ENCODE peak calls at places on chromosomes 4 and X, in four cellular contexts. U, T, D and C are unnamed samples.

GRCh38 chrX:42491145-42491907 is 286.6 kb downstream of the PPP1R2C start:
- DNase-seq in T (no peak), D (no peak), U (no peak), C (no peak)

GRCh38 chr4:117793786-117794369 is 240.4 kb upstream of the NDST3 start:
- DNase-seq in D (no peak), U (no peak), T (no peak), C (no peak)

GRCh38 chr4:2742823-2743517 is 13.2 kb downstream of the TNIP2 start:
- DNase-seq in D (no peak), T (no peak), U (no peak), C (no peak)

GRCh38 chr4:84583871-84584373 is 995 bp downstream of the CDS1 start:
- DNase-seq in D (no peak), U (no peak), T (no peak), C (no peak)

GRCh38 chr4:78476108-78476704 is 75.4 kb upstream of the ANXA3 start:
- DNase-seq in T (no peak), D (no peak), U (no peak), C (no peak)

GRCh38 chr4:122679317-122679716 is 53.2 kb upstream of the BBS12 start:
- DNase-seq in D (no peak), U (no peak), T (no peak), C (no peak)

GRCh38 chr4:120017939-120018692 is 48.5 kb downstream of the MAD2L1 start:
- DNase-seq in U (no peak), T (no peak), D (no peak), C (no peak)

GRCh38 chrX:45140812-45141211 is 59.9 kb downstream of the DIPK2B start:
- DNase-seq in T (no peak), D (no peak), U (no peak), C (no peak)

GRCh38 chrX:77953708-77954107 is 15.7 kb downstream of the PGAM4 start:
- DNase-seq in D (peak), T (no peak), U (no peak), C (no peak)

GRCh38 chrX:149715468-149715867 is 3.6 kb downstream of the MAGEA11 start:
- DNase-seq in D (no peak), T (no peak), U (no peak), C (no peak)

GRCh38 chr4:3226467-3226866 is 22.5 kb upstream of the MSANTD1 start:
- DNase-seq in U (no peak), T (peak), D (no peak), C (no peak)

GRCh38 chr4:144948009-144948408 is 150.0 kb downstream of the ANAPC10 start:
- DNase-seq in U (no peak), T (no peak), D (no peak), C (no peak)

GRCh38 chr4:1910643-1911042 is 39.5 kb downstream of the NSD2 start:
- DNase-seq in D (peak), T (no peak), U (peak), C (no peak)

GRCh38 chrX:121851033-121851432 is 803.6 kb downstream of the GLUD2 start:
- DNase-seq in D (peak), T (no peak), U (no peak), C (no peak)

GRCh38 chr4:83548151-83548905 is 12.4 kb downstream of the GPAT3 start:
- DNase-seq in T (peak), U (no peak), D (peak), C (no peak)

GRCh38 chr4:41432889-41433288 is 105.1 kb upstream of the LIMCH1 start:
- DNase-seq in T (no peak), U (no peak), D (peak), C (no peak)

GRCh38 chr4:9792381-9792780 is 10.9 kb downstream of the DRD5 start:
- DNase-seq in U (no peak), T (no peak), D (no peak), C (no peak)

GRCh38 chrX:143757887-143758286 is 37.3 kb upstream of the SPANXN2 start:
- DNase-seq in T (no peak), U (no peak), D (no peak), C (no peak)

GRCh38 chr4:1572964-1573720 is 111.0 kb downstream of the FAM53A start:
- DNase-seq in U (no peak), T (no peak), D (no peak), C (no peak)

GRCh38 chrX:94662665-94663064 is 988.7 kb downstream of the FAM133A start:
- DNase-seq in T (no peak), U (no peak), D (no peak), C (no peak)

GRCh38 chr4:189981970-189982369 is 41.3 kb downstream of the FRG1 start:
- DNase-seq in T (no peak), D (no peak), U (no peak), C (no peak)

GRCh38 chr4:48578132-48578964 is 88.3 kb downstream of the ZAR1 start:
- DNase-seq in T (no peak), U (peak), D (peak), C (no peak)

GRCh38 chr4:148058160-148058859 is 326.4 kb downstream of the ARHGAP10 start:
- DNase-seq in D (no peak), T (no peak), U (no peak), C (no peak)

GRCh38 chrX:44708470-44708869 is 135.4 kb upstream of the DUSP21 start:
- DNase-seq in U (no peak), T (no peak), D (no peak), C (no peak)

GRCh38 chrX:108834036-108834435 is 97.7 kb upstream of the IRS4 start:
- DNase-seq in D (no peak), T (no peak), U (no peak), C (no peak)

GRCh38 chrX:50971390-50971789 is 60.9 kb downstream of the BMP15 start:
- DNase-seq in U (no peak), D (no peak), T (no peak), C (no peak)

GRCh38 chr4:117284736-117285135 is 199.4 kb upstream of the TRAM1L1 start:
- DNase-seq in D (no peak), T (no peak), U (no peak), C (no peak)

GRCh38 chr4:91826186-91826585 is 477.6 kb upstream of the GRID2 start:
- DNase-seq in T (no peak), D (peak), U (no peak), C (no peak)

GRCh38 chr4:4761128-4761991 is 98.1 kb upstream of the MSX1 start:
- DNase-seq in U (no peak), T (no peak), D (no peak), C (no peak)

GRCh38 chr4:121738780-121739547 is 26.0 kb downstream of the SMIM43 start:
- DNase-seq in U (no peak), D (peak), T (no peak), C (no peak)

GRCh38 chr4:78004270-78004669 is 52.9 kb upstream of the FRAS1 start:
- DNase-seq in U (no peak), T (no peak), D (peak), C (no peak)

GRCh38 chrX:145821291-145821897 is 3.8 kb downstream of the SLITRK2 start:
- DNase-seq in U (no peak), T (no peak), D (peak), C (no peak)

GRCh38 chr4:76977731-76978350 is 28.3 kb downstream of the SEPTIN11 start:
- DNase-seq in D (peak), U (no peak), T (no peak), C (no peak)

GRCh38 chr4:99403380-99404194 is 31.6 kb downstream of the ADH7 start:
- DNase-seq in U (no peak), T (no peak), D (peak), C (no peak)

GRCh38 chr4:7526491-7526890 is 91.8 kb upstream of the PSAPL1 start:
- DNase-seq in U (no peak), T (no peak), D (no peak), C (no peak)
- TF ChIP-seq CTCF in U (no peak), T (no peak), D (no peak), C (no peak)

DNA sequence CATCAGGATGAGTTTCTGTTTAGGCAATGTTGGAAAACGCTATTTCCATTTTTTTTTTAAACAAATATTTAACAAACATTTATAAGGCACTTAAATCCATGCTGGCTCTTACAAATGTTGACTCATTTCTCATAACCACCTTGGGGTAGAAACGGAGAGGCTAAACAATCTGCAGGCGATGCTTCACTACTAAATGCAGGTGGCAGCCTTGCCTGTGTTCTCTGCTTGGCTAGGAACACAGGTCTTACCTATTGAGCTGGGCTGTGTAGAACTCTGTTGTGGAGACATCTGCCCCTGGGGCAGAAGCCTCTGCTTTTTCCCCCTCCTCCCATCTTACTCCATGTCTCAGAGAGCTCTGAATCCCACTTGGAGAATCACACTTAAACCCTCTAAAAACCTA is 1.4 kb upstream of the CXCL1 start:
- DNase-seq in D (peak), U (no peak), T (no peak), C (no peak)
- TF ChIP-seq CTCF in D (no peak), U (no peak), T (no peak), C (no peak)

DNA sequence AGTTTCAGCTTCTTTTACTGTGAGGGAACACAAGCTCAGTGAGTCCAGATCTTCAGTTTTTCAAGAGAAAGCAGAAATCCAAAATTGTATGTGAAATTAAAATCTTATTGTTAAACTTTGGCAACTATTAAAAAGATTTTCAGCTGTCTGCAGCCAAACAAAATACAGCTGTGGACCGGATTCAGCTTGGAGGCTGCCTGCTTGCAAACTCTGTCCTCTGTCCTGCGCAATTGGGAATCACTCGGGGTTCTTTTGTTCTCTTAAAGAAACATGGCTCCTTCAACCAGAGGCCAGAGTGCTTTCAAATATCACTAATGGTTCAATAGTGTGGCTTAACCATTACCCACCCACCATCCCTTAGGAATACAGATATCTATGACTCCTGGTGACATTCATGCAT is 201.2 kb downstream of the CHIC2 start:
- DNase-seq in D (peak), U (no peak), T (no peak), C (no peak)
- TF ChIP-seq CTCF in D (no peak), U (no peak), T (no peak), C (no peak)

GRCh38 chr4:169984745-169985144 is 41.5 kb downstream of the MFAP3L start:
- DNase-seq in D (no peak), T (no peak), U (no peak), C (no peak)
- TF ChIP-seq CTCF in D (no peak), T (no peak), U (no peak), C (no peak)

GRCh38 chr4:164768516-164768915 is 14.6 kb downstream of the SMIM31 start:
- DNase-seq in T (no peak), U (no peak), D (peak), C (no peak)
- TF ChIP-seq CTCF in T (no peak), U (peak), D (peak), C (no peak)

GRCh38 chr4:149370002-149370401 is 445.6 kb downstream of the IQCM start:
- DNase-seq in U (no peak), D (no peak), T (no peak), C (no peak)

DNA sequence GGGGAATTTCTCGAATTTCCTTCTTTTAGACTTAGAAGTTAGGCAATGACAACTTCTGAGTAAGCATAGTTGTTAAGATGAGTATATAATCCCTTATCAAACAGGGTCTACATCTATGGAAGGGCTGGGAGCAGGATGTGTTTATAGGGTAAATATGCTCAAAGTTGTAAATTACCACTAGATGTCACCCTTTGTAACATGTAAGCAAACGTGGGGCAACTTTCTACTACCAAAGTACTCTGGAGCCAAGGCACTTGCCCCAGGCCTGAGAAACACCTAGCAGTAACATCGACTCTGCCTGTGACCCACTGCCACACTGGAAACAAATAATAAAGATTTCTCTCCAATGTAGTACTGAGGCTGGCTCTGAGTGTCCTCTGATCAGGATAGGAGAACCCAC is 444.6 kb downstream of the IQCM start:
- DNase-seq in T (no peak), U (no peak), D (peak), C (no peak)
- TF ChIP-seq CTCF in T (no peak), U (peak), D (peak), C (no peak)

DNA sequence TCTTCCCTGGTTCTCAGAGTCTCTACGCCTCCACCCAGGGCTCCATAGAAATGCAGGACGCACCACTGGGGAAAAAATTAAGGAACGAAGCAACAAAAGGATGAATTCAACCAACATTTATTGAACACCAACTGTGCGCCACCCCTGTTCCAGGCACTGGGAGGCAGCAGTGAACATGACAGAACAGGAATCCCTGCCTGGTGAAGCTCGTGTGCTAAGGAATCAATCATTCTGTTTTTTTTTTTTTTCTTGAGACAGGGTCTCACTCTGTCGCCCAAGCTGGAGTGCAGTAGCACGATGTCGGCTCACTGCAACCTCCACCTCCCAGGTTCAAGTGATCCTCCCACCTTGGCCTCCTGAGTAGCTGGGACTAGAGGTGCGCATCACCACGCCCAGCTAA is 1.9 kb upstream of the FTSJ1 start:
- DNase-seq in D (no peak), U (no peak), T (no peak), C (no peak)
- TF ChIP-seq CTCF in D (peak), U (peak), T (no peak), C (no peak)

DNA sequence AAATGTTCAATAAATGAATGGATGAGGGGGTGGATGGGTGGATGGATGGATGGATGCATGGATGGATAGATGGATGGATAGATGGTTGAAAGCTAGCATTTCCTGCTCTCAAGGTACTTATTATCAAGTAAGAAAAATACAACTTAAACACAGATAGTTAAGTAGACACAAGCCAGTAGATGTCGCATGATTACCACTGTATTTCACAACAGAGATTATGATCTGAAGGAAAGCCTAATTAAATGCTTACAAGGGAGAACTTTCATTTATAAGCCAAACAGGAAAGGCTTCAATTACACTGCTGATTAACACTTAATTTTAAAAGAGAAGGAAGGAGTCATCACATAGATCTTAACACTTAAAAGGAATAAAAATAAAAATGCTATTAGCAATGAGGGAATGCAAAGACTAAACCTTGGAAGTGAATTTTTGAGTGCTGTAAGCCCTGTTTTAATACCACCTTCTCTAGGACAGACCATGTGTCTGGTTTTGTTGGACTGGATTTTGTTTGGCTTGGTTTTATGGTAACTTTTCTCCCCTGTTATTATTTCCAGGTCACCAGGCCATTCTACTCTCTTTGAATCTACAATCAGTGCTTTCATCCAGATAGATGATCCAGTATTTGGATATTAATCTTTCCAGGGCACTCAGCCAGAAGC is 75.4 kb upstream of the SLC39A8 start:
- DNase-seq in U (no peak), T (no peak), D (peak), C (no peak)
- TF ChIP-seq CTCF in U (no peak), T (no peak), D (no peak), C (no peak)

DNA sequence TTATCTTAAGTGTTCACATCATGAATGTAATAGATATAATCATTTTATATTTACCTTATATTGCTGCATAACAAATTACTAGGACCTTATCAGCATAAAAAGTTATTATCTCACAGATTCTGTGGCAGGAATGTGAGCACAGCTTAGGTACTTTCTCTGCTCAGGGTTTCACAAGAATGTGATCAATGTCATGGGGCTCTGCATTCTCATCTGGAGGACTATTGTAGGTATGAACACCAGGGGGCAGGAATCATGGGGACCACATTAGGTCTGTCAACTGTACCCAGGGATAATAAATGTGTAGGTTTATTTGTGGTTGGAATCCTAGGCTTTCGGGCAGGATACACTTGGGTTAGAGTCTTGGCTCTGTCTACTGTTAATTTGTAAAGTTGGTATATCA is 519.2 kb downstream of the ARAP2 start:
- DNase-seq in T (no peak), U (no peak), D (no peak), C (no peak)
- TF ChIP-seq CTCF in T (no peak), U (peak), D (no peak), C (no peak)